ENCODE peak calls at places on chromosomes 5 and 9, in eight cellular contexts. C, X, K, T, V, D, I and P are unnamed samples.

GRCh38 chr5:80248378-80248777 is 7.5 kb downstream of the SERINC5 start:
- DNase-seq in C (no peak), T (no peak), K (no peak), I (no peak), D (no peak), V (no peak), X (no peak), P (no peak)

GRCh38 chr5:92801921-92802320 is 779.1 kb downstream of the NR2F1-AS1 start:
- DNase-seq in X (no peak), V (no peak), I (peak; percentile 29), C (no peak), D (no peak), K (no peak), T (no peak), P (no peak)

GRCh38 chr9:133703571-133704399 is 34.4 kb downstream of the SARDH start:
- DNase-seq in K (no peak), V (no peak), D (no peak), X (peak; percentile 5), I (no peak), C (peak; percentile 56), T (no peak), P (no peak)

GRCh38 chr9:110536802-110537201 is 42.7 kb downstream of the SVEP1 start:
- DNase-seq in I (peak; percentile 51), D (no peak), V (no peak), K (peak; percentile 86), T (no peak), C (no peak), X (no peak), P (no peak)

GRCh38 chr9:4225291-4226119 is 74.4 kb downstream of the GLIS3 start:
- DNase-seq in I (peak; percentile 34), D (no peak), K (peak; percentile 95), X (no peak), V (no peak), T (no peak), C (no peak), P (peak; percentile 7)

GRCh38 chr5:121430538-121430937 is 421.1 kb upstream of the FTMT start:
- DNase-seq in T (no peak), C (no peak), X (no peak), V (no peak), K (no peak), I (no peak), D (no peak), P (no peak)

GRCh38 chr9:137073992-137074399 is 3.3 kb upstream of the UAP1L1 start:
- DNase-seq in I (no peak), K (no peak), V (peak; percentile 69), D (no peak), C (no peak), X (no peak), T (no peak), P (no peak)

GRCh38 chr9:130531670-130532069 is 47.7 kb upstream of the FUBP3 start:
- DNase-seq in T (no peak), D (no peak), I (no peak), V (no peak), K (no peak), X (no peak), C (no peak), P (no peak)

GRCh38 chr9:136664799-136665082 is 2.0 kb downstream of the EGFL7 start:
- DNase-seq in C (no peak), D (no peak), T (no peak), I (no peak), X (no peak), K (no peak), V (no peak), P (no peak)

GRCh38 chr5:169781452-169782345 is 144.6 kb downstream of the DOCK2 start:
- DNase-seq in X (no peak), V (no peak), C (no peak), K (no peak), I (no peak), D (no peak), T (no peak), P (no peak)

GRCh38 chr5:151222769-151223446 is 984 bp downstream of the CCDC69 start:
- DNase-seq in D (peak; percentile 57), T (no peak), I (peak; percentile 13), V (peak; percentile 88), X (peak; percentile 65), C (peak; percentile 88), K (no peak), P (no peak)

GRCh38 chr5:151225071-151225470 is 1.2 kb upstream of the CCDC69 start:
- DNase-seq in X (no peak), K (no peak), I (no peak), C (no peak), D (no peak), V (no peak), T (no peak), P (no peak)

GRCh38 chr5:151224372-151224771 is 480 bp upstream of the CCDC69 start:
- DNase-seq in I (no peak), X (no peak), V (no peak), C (peak; percentile 33), K (no peak), T (no peak), D (no peak), P (no peak)

GRCh38 chr5:151222054-151222768 is 1.7 kb downstream of the CCDC69 start:
- DNase-seq in D (no peak), K (no peak), X (no peak), T (no peak), I (no peak), V (peak; percentile 36), C (peak; percentile 81), P (no peak)

DNA sequence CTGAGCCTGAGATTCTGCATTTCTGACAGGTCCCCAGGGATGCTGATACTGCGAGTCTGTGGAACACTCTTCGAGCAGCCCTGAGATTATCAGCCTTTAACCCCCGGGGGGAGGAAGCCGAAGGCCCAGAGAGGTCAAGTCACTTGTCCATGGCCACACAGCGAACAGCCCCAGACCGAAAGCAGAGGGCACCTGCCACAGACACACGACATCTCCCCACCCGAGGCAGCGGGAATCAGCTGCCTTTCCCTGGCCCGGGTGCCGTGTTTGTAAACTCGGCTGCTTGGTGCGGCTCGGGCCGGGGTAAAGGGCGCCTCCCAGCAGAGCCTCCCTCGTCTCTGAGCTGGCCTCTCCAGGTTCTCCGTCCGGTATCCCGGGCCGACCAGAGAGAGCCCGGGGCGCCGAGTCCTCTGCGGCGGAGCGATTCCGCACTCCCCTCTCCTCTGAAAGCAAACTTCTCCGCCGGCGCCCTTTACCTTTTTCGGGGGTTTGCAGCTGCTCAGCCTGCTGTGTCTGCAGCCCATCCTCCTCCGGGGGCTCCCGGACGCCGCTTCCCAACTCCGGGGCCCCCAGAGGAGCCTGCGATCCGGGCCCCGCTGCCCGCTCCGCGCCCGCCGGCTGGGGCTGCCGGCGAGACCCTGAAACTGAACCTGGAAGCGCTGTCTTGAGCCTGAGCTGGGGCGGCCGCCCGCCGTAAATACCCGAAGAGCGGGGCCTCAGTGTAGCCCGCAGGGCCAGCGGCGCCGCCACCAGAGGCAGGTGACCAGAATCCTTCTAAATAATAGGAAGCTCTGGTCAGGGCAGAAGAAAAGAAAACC is at the start of gene CCDC69:
- DNase-seq in D (peak; percentile 76), I (peak; percentile 68), K (peak; percentile 57), T (no peak), C (peak; percentile 91), V (peak; percentile 89), X (peak; percentile 83), P (peak; percentile 75)
- TF ChIP-seq POLR2A in D (peak; percentile 88), I (peak; percentile 12), K (no peak), T (peak; percentile 80), C (peak; percentile 88), V (peak; percentile 63), X (peak; percentile 92), P (peak; percentile 45)

DNA sequence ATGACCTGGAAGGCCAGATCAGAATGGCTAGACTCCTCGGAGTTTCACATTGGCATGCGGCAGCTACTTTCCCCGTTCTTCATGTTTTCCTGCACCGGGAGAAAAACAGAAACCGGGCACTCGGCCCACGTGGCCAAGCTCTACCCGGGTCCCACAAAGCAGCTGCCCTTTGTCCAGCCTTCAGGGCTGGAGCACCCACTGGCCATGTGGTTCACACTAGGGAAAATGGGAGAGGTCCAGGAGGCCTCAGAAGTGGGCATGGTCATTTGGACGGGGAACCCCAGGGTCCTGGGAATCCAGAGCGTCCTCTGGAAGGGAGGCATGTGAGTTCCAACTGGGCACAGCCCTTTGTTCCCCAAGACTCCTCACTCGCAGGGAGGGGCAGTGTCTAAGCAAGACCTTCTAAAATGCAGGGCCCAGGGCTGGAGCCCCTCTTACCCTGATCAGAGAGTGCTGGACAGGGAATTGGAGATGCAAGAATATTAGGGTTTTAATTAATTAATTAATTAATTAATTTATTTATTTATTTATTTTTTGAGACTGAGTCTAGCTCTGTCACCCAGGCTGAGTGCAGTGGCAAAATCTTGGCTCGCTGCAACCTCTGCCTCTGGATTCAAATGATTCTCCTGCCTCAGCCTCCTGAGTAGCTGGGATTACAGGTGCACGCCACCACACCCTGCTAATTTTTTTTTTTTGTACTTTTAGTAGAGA is 97.2 kb upstream of the CPEB4 start:
- DNase-seq in V (no peak), D (no peak), C (no peak), X (no peak), T (no peak), K (no peak), I (no peak), P (no peak)
- TF ChIP-seq POLR2A in V (no peak), D (no peak), C (no peak), X (no peak), T (no peak), K (no peak), I (no peak), P (no peak)

DNA sequence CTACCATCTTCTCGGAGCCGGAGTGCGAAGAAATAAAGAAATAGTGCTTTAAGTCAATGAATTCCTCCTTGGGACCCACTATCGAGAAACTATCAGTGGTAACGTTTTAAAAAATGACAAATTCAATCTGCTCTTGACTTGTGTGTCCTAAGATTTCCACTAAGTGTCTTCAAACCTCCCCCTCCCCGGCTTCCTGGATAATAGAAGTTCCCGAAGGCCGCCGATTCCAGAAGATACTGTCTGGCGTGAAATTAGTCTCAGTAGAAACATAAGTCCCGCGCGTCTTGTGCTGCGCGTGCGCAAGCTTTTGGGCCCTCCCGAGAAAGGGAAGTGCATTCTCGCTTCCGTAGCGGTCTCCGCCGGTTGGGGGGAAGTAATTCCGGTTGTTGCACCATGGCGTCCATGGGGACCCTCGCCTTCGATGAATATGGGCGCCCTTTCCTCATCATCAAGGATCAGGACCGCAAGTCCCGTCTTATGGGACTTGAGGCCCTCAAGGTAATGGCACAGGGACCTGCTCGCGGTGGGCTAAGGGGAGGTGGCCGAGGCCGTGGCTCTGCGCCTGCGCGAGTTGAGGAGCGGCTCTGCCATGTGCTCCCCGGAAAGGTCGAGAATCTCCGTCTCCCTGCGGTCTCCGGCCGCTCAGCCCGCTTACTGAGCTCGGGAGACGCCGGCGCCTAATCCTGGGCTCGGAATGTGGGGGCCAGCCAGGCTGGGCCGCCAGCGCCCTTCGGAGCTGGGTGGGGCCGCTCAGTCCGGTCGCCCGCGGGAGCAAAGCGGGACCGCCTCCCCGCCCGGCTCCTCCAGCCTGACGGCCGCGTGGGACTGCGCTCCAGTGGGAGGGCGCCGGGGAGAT is at the start of gene CCT5:
- DNase-seq in K (peak; percentile 99), V (peak; percentile 97), T (peak; percentile 90), I (peak; percentile 99), D (peak; percentile 95), C (peak; percentile 98), X (peak; percentile 93), P (peak; percentile 93)
- TF ChIP-seq POLR2A in K (peak; percentile 88), V (peak; percentile 73), T (peak; percentile 89), I (peak; percentile 89), D (no peak), C (no peak), X (peak; percentile 44), P (peak; percentile 85)

DNA sequence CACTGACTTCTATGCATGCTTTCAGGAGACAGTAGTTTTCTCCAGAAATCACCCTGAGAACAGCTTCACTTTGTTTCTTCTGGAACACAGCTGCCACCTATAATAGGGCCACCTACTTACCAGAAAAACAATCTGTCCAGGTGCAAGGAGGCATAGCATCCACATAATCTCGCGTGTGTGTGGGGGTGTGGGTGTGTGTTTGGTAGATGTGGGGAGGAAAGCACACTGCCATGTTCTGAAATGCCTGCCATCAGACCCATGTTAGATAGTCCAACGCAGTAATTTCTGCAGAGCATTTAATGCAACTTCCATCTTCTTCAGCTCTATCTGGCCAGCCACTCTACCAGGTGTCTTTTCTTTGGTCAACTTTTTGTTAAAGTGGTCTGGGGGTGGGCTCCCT is 102.9 kb downstream of the ACER2 start:
- DNase-seq in D (no peak), V (no peak), T (no peak), K (no peak), C (no peak), I (no peak), X (no peak), P (no peak)
- TF ChIP-seq POLR2A in D (no peak), V (no peak), T (no peak), K (no peak), C (no peak), I (no peak), X (no peak), P (no peak)